ENCODE peak calls at places on chromosomes 2 and 18, in four cellular contexts. F, Z, H and K are unnamed samples.
A peak's percentile ranks its signal among the peaks of the same experiment; 100 is the strongest.

GRCh38 chr18:9609190-9609589 is 5.2 kb downstream of the PPP4R1 start:
- DNase-seq in F (no peak), Z (no peak), H (no peak), K (no peak)

GRCh38 chr2:10163498-10164486 is 41.3 kb downstream of the RRM2 start:
- DNase-seq in F (peak; percentile 24), Z (no peak), H (no peak), K (no peak)

GRCh38 chr2:42622943-42623676 is 54.7 kb downstream of the MTA3 start:
- DNase-seq in F (no peak), Z (no peak), H (no peak), K (no peak)

GRCh38 chr2:127420039-127420864 is 2.0 kb downstream of the PROC start:
- DNase-seq in F (no peak), Z (no peak), H (no peak), K (no peak)

GRCh38 chr2:126637393-126637792 is 18.6 kb upstream of the GYPC start:
- DNase-seq in F (no peak), Z (no peak), H (no peak), K (no peak)

GRCh38 chr2:105789745-105790466 is 45.2 kb downstream of the NCK2 start:
- DNase-seq in F (peak; percentile 74), Z (peak; percentile 54), H (no peak), K (no peak)

GRCh38 chr2:102063360-102063947 is 71.7 kb downstream of the IL1R2 start:
- DNase-seq in F (peak; percentile 51), Z (peak; percentile 79), H (no peak), K (no peak)

GRCh38 chr2:161352718-161353117 is 44.5 kb downstream of the PSMD14 start:
- DNase-seq in F (no peak), Z (no peak), H (no peak), K (no peak)

GRCh38 chr2:69340101-69340775 is 46.8 kb downstream of the GFPT1 start:
- DNase-seq in F (peak; percentile 56), Z (no peak), H (no peak), K (no peak)

GRCh38 chr2:157938556-157938955 is 62.4 kb upstream of the ACVR1 start:
- DNase-seq in F (no peak), Z (no peak), H (no peak), K (no peak)

GRCh38 chr2:3480352-3481010 is 38.9 kb downstream of the ADI1 start:
- DNase-seq in F (no peak), Z (no peak), H (no peak), K (no peak)

GRCh38 chr18:48949606-48950535 is 894 bp downstream of the SMAD7 start:
- DNase-seq in F (peak; percentile 60), Z (no peak), H (no peak), K (no peak)

GRCh38 chr2:26488463-26489212 is 10.7 kb upstream of the OTOF start:
- DNase-seq in F (no peak), Z (no peak), H (no peak), K (no peak)

GRCh38 chr2:70553334-70553583 is 367 bp downstream of the TGFA start:
- DNase-seq in F (no peak), Z (no peak), H (no peak), K (no peak)

GRCh38 chr18:11366410-11366809 is 217.0 kb upstream of the PIEZO2 start:
- DNase-seq in F (peak; percentile 57), Z (no peak), H (peak; percentile 35), K (no peak)

GRCh38 chr2:175648577-175649063 is 353.4 kb downstream of the LNPK start:
- DNase-seq in F (no peak), Z (no peak), H (no peak), K (no peak)

GRCh38 chr2:187552381-187552780 is 1.9 kb downstream of the TFPI start:
- DNase-seq in F (no peak), Z (no peak), H (no peak), K (no peak)

GRCh38 chr2:100200985-100201384 is 58.6 kb upstream of the AFF3 start:
- DNase-seq in F (peak; percentile 38), Z (no peak), H (no peak), K (no peak)

GRCh38 chr2:126766897-126767296 is 110.9 kb downstream of the GYPC start:
- DNase-seq in F (no peak), Z (no peak), H (no peak), K (no peak)

GRCh38 chr18:34562252-34562870 is 147.7 kb upstream of the DTNA start:
- DNase-seq in F (no peak), Z (no peak), H (no peak), K (no peak)

GRCh38 chr2:19187323-19188020 is 171.0 kb downstream of the OSR1 start:
- DNase-seq in F (peak; percentile 85), Z (no peak), H (no peak), K (no peak)

DNA sequence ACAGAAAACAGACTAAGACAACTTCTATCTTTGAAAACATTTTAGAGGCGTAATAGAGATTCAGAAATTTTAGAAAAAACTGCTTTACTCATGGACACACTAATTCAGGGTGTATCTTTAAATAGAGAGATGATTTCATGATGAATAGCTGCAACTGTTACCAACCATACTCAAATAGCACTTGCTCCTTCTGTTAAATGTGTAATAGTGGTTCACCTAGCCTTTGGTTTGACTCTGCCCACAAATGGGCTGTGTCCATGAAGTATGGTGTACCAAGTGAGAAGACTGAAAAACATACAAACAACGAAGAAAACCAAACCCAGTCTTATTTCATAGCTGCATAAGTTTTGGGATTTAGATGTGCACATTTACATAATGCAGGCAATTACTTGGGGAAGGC is 610.6 kb downstream of the PLCL1 start:
- DNase-seq in F (no peak), Z (no peak), H (no peak), K (no peak)
- H3K4me3 ChIP-seq in F (no peak overlapping the region), Z (no peak overlapping the region), H (no peak overlapping the region), K (no peak overlapping the region)

GRCh38 chr2:64291181-64291580 is 147.0 kb upstream of the PELI1 start:
- DNase-seq in F (peak; percentile 68), Z (no peak), H (no peak), K (peak; percentile 44)

GRCh38 chr2:64284751-64285150 is 140.5 kb upstream of the PELI1 start:
- DNase-seq in F (no peak), Z (no peak), H (no peak), K (no peak)

GRCh38 chr2:64287321-64287720 is 143.1 kb upstream of the PELI1 start:
- DNase-seq in F (no peak), Z (no peak), H (no peak), K (no peak)

GRCh38 chr2:64288321-64288931 is 144.2 kb upstream of the PELI1 start:
- DNase-seq in F (peak; percentile 83), Z (no peak), H (peak; percentile 95), K (no peak)

GRCh38 chr2:64288932-64289655 is 144.9 kb upstream of the PELI1 start:
- DNase-seq in F (no peak), Z (no peak), H (no peak), K (no peak)
- TF ChIP-seq CTCF in F (no peak), Z (no peak), H (no peak), K (no peak)

GRCh38 chr2:30224147-30224546 is 7.2 kb upstream of the LBH start:
- DNase-seq in F (no peak), Z (no peak), H (no peak), K (no peak)

GRCh38 chr2:30223413-30223874 is 7.9 kb upstream of the LBH start:
- DNase-seq in F (no peak), Z (no peak), H (no peak), K (no peak)

GRCh38 chr2:30225131-30225762 is 6.1 kb upstream of the LBH start:
- DNase-seq in F (peak; percentile 87), Z (no peak), H (no peak), K (no peak)

GRCh38 chr2:30229596-30229995 is 1.7 kb upstream of the LBH start:
- DNase-seq in F (no peak), Z (no peak), H (no peak), K (no peak)

GRCh38 chr2:30226144-30227032 is 4.9 kb upstream of the LBH start:
- DNase-seq in F (peak; percentile 72), Z (no peak), H (no peak), K (no peak)
- H3K4me3 ChIP-seq in F (no peak overlapping the region), Z (no peak overlapping the region), H (no peak overlapping the region), K (no peak overlapping the region)

GRCh38 chr2:39377226-39377939 is 59.7 kb downstream of the MAP4K3 start:
- DNase-seq in F (no peak), Z (no peak), H (no peak), K (no peak)
- TF ChIP-seq CTCF in F (no peak), Z (no peak), H (no peak), K (no peak)

GRCh38 chr2:121519732-121520640 is 10.7 kb upstream of the RNU4ATAC start:
- DNase-seq in F (peak; percentile 23), Z (no peak), H (no peak), K (no peak)

GRCh38 chr2:121524650-121525425 is 5.8 kb upstream of the RNU4ATAC start:
- DNase-seq in F (no peak), Z (no peak), H (no peak), K (no peak)

GRCh38 chr2:121519153-121519552 is 11.5 kb upstream of the RNU4ATAC start:
- DNase-seq in F (no peak), Z (no peak), H (no peak), K (no peak)

GRCh38 chr2:121520641-121520994 is 10.1 kb upstream of the RNU4ATAC start:
- DNase-seq in F (no peak), Z (no peak), H (no peak), K (no peak)

GRCh38 chr2:121521359-121521758 is 9.3 kb upstream of the RNU4ATAC start:
- DNase-seq in F (peak; percentile 80), Z (no peak), H (no peak), K (no peak)
- H3K4me3 ChIP-seq in F (no peak overlapping the region), Z (no peak overlapping the region), H (no peak overlapping the region), K (no peak overlapping the region)